ENCODE peak calls at places on chromosome 6, in four cellular contexts. R, B, V and D are unnamed samples.

GRCh38 chr6:39608652-39609345 is 116.4 kb downstream of the KIF6 start:
- DNase-seq in R (peak; percentile 11), B (no peak), V (no peak), D (no peak)

GRCh38 chr6:50030777-50031562 is 9.2 kb upstream of the DEFB110 start:
- DNase-seq in R (no peak), B (peak; percentile 10), V (peak; percentile 69), D (peak; percentile 55)

GRCh38 chr6:18530201-18530600 is 143.1 kb downstream of the RNF144B start:
- DNase-seq in R (no peak), B (no peak), V (no peak), D (no peak)

GRCh38 chr6:33577106-33577535 is 3.0 kb downstream of the BAK1 start:
- DNase-seq in R (no peak), B (peak; percentile 97), V (no peak), D (no peak)

GRCh38 chr6:136015531-136015930 is 164.0 kb downstream of the PDE7B start:
- DNase-seq in R (no peak), B (no peak), V (no peak), D (no peak)

GRCh38 chr6:166104872-166105271 is 62.8 kb downstream of the TBXT start:
- DNase-seq in R (no peak), B (no peak), V (no peak), D (no peak)

GRCh38 chr6:24126586-24127192 is 674 bp downstream of the NRSN1 start:
- DNase-seq in R (peak; percentile 15), B (peak; percentile 81), V (no peak), D (peak; percentile 70)

GRCh38 chr6:127192911-127193503 is 73.7 kb upstream of the RNF146 start:
- DNase-seq in R (no peak), B (no peak), V (no peak), D (no peak)

GRCh38 chr6:2917065-2917464 is 14.0 kb upstream of the SERPINB9 start:
- DNase-seq in R (no peak), B (no peak), V (no peak), D (peak; percentile 61)

GRCh38 chr6:144066745-144067484 is 28.5 kb downstream of the SF3B5 start:
- DNase-seq in R (no peak), B (peak; percentile 24), V (no peak), D (no peak)

GRCh38 chr6:17585766-17586502 is 14.2 kb upstream of the FAM8A1 start:
- DNase-seq in R (no peak), B (peak; percentile 59), V (no peak), D (no peak)

GRCh38 chr6:24888967-24889366 is 46.8 kb downstream of the RIPOR2 start:
- DNase-seq in R (no peak), B (no peak), V (no peak), D (no peak)

GRCh38 chr6:148313483-148313882 is 29.2 kb upstream of the SASH1 start:
- DNase-seq in R (no peak), B (no peak), V (no peak), D (no peak)

GRCh38 chr6:167469655-167470054 is 144.8 kb downstream of the TTLL2 start:
- DNase-seq in R (no peak), B (no peak), V (no peak), D (no peak)

GRCh38 chr6:20746805-20747204 is 212.5 kb downstream of the CDKAL1 start:
- DNase-seq in R (no peak), B (no peak), V (no peak), D (no peak)

GRCh38 chr6:35259946-35260626 is 551 bp downstream of the ZNF76 start:
- DNase-seq in R (peak; percentile 56), B (no peak), V (peak; percentile 90), D (peak; percentile 83)

GRCh38 chr6:146184701-146185100 is 155.8 kb downstream of the GRM1 start:
- DNase-seq in R (no peak), B (no peak), V (no peak), D (no peak)

GRCh38 chr6:16657768-16658167 is 103.5 kb downstream of the ATXN1 start:
- DNase-seq in R (no peak), B (no peak), V (no peak), D (no peak)

GRCh38 chr6:29561618-29562181 is 2.2 kb upstream of the UBD start:
- DNase-seq in R (no peak), B (no peak), V (no peak), D (no peak)

GRCh38 chr6:44489912-44490604 is 102.6 kb downstream of the CDC5L start:
- DNase-seq in R (no peak), B (no peak), V (no peak), D (no peak)

GRCh38 chr6:165766457-165766856 is 103.4 kb upstream of the PDE10A start:
- DNase-seq in R (no peak), B (no peak), V (no peak), D (no peak)

GRCh38 chr6:89793586-89793985 is 26.0 kb downstream of the MDN1 start:
- DNase-seq in R (no peak), B (no peak), V (no peak), D (no peak)